ENCODE peak calls at places on chromosomes 16 and 17, in four cellular contexts. O is HepG2, Z is stomach, J is uterus. K is an unnamed sample. For H3K4me1, the result is how much of the 10 kb centered on the place peaks cover.

GRCh38 chr16:84806256-84806889 is 13.4 kb upstream of the CRISPLD2 start:
- DNase-seq in O (no peak), Z (peak), J (no peak), K (no peak)

GRCh38 chr17:28948873-28949184 is 2.5 kb downstream of the PHF12 start:
- DNase-seq in O (no peak), Z (no peak), J (peak), K (no peak)

GRCh38 chr17:55487727-55488436 is 23.4 kb downstream of the SMIM36 start:
- DNase-seq in O (peak), Z (no peak), J (no peak), K (no peak)

GRCh38 chr17:32820440-32820839 is 56.5 kb downstream of the MYO1D start:
- DNase-seq in O (no peak), Z (no peak), J (no peak), K (no peak)

GRCh38 chr16:70410736-70411135 is 28.2 kb downstream of the ST3GAL2 start:
- DNase-seq in O (no peak), Z (peak), J (no peak), K (no peak)

GRCh38 chr16:73329363-73330306 is 281.7 kb upstream of the ZFHX3 start:
- DNase-seq in O (peak), Z (no peak), J (no peak), K (no peak)

GRCh38 chr17:11241611-11242226 is 706 bp downstream of the SHISA6 start:
- DNase-seq in O (no peak), Z (peak), J (no peak), K (no peak)

GRCh38 chr16:2987854-2988253 is 7.6 kb upstream of the PKMYT1 start:
- DNase-seq in O (no peak), Z (no peak), J (no peak), K (no peak)

GRCh38 chr16:23148166-23148512 is 1.1 kb downstream of the USP31 start:
- DNase-seq in O (no peak), Z (no peak), J (no peak), K (no peak)

GRCh38 chr16:84832488-84833141 is 12.8 kb downstream of the CRISPLD2 start:
- DNase-seq in O (no peak), Z (peak), J (peak), K (peak)

GRCh38 chr16:21104124-21104860 is 46.4 kb downstream of the DNAH3 start:
- DNase-seq in O (no peak), Z (no peak), J (no peak), K (no peak)

GRCh38 chr16:22307838-22308237 is 10.6 kb downstream of the POLR3E start:
- DNase-seq in O (no peak), Z (no peak), J (no peak), K (no peak)

GRCh38 chr17:82772026-82772425 is 20.2 kb downstream of the TBCD start:
- DNase-seq in O (peak), Z (peak), J (no peak), K (no peak)

GRCh38 chr16:4085405-4085970 is 30.8 kb downstream of the ADCY9 start:
- DNase-seq in O (no peak), Z (no peak), J (no peak), K (no peak)

GRCh38 chr17:2138318-2138717 is 83.4 kb downstream of the HIC1 start:
- DNase-seq in O (no peak), Z (no peak), J (no peak), K (peak)

GRCh38 chr16:56294599-56294998 is 103.3 kb downstream of the GNAO1 start:
- DNase-seq in O (no peak), Z (no peak), J (no peak), K (no peak)

GRCh38 chr16:87143661-87144121 is 173.5 kb downstream of the C16orf95 start:
- DNase-seq in O (no peak), Z (no peak), J (no peak), K (no peak)

GRCh38 chr17:27879987-27880608 is 13.1 kb downstream of the LYRM9 start:
- DNase-seq in O (peak), Z (peak), J (peak), K (peak)

GRCh38 chr16:2474877-2475412 is at the start of gene TBC1D24:
- DNase-seq in O (peak), Z (peak), J (peak), K (peak)

GRCh38 chr17:60110586-60110985 is 31.9 kb upstream of the HEATR6 start:
- DNase-seq in O (no peak), Z (no peak), J (no peak), K (no peak)

GRCh38 chr17:60108712-60109111 is 30.0 kb upstream of the HEATR6 start:
- DNase-seq in O (no peak), Z (no peak), J (no peak), K (no peak)

GRCh38 chr17:60107526-60108257 is 29.0 kb upstream of the HEATR6 start:
- DNase-seq in O (no peak), Z (no peak), J (no peak), K (no peak)

GRCh38 chr17:60106377-60107059 is 27.8 kb upstream of the HEATR6 start:
- DNase-seq in O (no peak), Z (no peak), J (no peak), K (no peak)

DNA sequence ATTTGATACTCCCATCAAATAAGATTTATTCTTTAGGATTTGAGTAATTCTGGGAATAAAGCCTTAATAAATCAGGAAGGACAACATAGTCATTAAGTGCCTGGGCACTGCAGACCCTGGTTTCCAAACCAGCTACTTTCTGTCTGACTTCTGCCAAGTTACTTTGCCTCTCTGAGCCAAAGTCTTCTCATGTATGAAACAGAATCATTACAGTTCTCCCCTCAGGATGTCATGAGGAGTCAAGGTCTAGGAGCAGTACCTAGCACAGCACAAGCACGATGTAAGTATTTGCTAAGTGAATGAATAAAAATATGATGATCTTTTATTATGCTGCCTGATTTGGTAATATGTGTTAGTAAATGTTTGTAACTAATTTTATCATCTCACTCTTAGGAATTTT is 30.4 kb upstream of the HEATR6 start:
- DNase-seq in O (no peak), Z (no peak), J (no peak), K (no peak)
- TF ChIP-seq POLR2A in O (no peak), Z (no peak), J (no peak), K (no peak)

GRCh38 chr16:14586637-14587036 is 43.4 kb downstream of the PARN start:
- DNase-seq in O (no peak), Z (no peak), J (no peak), K (no peak)
- H3K4me1 ChIP-seq in O (under half), Z (under half), J (under half), K (under half)

GRCh38 chr17:78996781-78997201 is 12.8 kb downstream of the CANT1 start:
- DNase-seq in O (no peak), Z (no peak), J (peak), K (no peak)
- H3K27ac ChIP-seq in O (no peak), Z (peak), J (no peak), K (peak)

GRCh38 chr16:726438-727290 is at the start of the genes CCDC78 and HAGHL:
- DNase-seq in O (no peak), Z (peak), J (no peak), K (peak)

GRCh38 chr16:728131-728889 is 1.4 kb downstream of the HAGHL start:
- DNase-seq in O (no peak), Z (peak), J (no peak), K (peak)

GRCh38 chr16:726188-726437 is 130 bp downstream of the CCDC78 start:
- DNase-seq in O (no peak), Z (no peak), J (no peak), K (no peak)

GRCh38 chr16:728890-729744 is 2.2 kb downstream of the HAGHL start:
- DNase-seq in O (no peak), Z (no peak), J (no peak), K (no peak)

DNA sequence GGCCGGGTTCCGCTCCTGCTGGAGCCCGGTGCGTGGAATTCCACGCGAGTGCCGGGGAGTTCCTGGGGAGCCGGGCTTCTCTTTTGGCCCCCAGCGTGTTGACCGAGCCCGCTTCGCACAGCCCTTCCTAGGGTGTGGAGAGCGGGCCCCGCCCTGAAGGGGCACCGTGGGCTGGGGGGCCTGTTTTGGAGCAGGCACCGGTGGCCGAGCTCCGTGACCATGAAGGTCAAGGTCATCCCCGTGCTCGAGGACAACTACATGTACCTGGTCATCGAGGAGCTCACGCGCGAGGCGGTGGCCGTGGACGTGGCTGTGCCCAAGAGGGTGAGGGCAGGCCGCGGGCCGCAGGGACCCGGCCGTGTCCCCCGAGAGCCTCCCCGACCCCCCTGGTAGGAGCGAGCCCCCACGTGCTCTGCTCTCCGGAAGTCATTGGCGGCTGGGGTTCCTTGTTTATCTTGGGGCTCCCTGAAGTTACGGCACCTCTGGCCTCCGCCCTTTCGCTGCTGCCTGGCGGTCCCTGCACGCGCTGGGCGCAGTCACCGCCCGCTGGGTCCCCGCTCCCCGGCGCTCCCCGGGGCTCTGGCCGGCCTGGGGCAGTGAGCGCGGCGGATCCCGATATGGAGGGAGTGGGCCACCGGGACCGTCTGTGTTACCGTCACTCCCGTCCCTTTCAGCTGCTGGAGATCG is 528 bp downstream of the HAGHL start:
- DNase-seq in O (no peak), Z (no peak), J (no peak), K (no peak)
- TF ChIP-seq POLR2A in O (no peak), Z (no peak), J (no peak), K (no peak)

DNA sequence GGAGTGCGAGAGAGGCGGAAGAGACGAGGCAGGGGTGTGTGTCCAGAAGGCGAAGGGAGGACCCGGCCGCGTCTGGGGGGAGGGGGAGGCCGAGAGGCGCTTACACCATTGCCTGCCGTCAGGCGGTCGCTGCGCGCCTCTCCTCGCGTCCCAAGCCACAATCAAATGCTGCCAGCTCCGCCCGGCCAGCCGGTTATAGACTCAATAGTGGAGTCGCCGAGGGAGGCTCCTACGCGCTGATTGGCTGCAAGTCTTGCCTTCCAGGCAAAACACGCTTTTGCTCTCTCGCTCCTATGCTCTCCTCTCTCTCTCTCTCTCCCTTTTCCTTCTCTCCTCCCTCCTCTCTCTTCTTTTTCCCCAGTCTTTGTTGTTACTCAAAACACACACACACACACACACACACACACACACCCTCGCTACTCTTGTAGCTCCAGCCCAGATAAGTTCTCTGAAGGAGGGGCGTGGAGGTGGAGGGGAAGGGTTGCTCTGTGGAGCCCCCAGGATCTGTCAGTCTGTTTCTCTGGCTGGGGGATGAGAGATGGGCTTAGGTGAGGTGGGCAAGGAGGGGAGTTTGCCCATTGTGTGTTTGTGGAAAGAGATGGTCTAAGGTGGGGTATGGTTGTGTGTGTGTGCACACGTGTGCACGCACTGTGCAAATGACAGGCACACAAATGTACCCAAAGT is at the start of gene DLX3:
- DNase-seq in O (no peak), Z (peak), J (peak), K (peak)
- H3K4me1 ChIP-seq in O (under half), Z (under half), J (under half), K (under half)

DNA sequence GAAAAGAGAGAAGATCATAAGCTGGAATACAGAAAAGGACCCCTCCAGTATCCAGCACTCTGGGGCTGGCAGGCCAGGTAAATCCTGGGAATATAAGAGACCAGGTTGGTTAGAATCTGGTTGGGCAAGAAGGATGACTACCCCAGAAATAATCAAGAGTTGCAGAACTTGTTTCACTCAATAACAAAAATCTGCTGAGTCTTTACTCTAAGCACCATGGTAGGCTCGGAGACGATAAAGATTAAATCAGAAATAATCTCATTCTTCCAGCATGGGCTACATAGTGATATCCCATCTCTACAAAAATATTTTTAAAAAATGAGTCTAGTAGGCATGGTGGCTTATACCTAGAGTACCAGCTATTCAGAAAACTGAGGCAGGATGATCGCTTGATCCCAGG is 138.0 kb upstream of the KCNJ16 start:
- DNase-seq in O (no peak), Z (no peak), J (no peak), K (no peak)
- H3K27ac ChIP-seq in O (no peak), Z (no peak), J (no peak), K (no peak)

GRCh38 chr17:7833011-7833794 is 814 bp upstream of the KDM6B start:
- DNase-seq in O (no peak), Z (no peak), J (peak), K (no peak)
- TF ChIP-seq POLR2A in O (no peak), Z (no peak), J (no peak), K (no peak)

DNA sequence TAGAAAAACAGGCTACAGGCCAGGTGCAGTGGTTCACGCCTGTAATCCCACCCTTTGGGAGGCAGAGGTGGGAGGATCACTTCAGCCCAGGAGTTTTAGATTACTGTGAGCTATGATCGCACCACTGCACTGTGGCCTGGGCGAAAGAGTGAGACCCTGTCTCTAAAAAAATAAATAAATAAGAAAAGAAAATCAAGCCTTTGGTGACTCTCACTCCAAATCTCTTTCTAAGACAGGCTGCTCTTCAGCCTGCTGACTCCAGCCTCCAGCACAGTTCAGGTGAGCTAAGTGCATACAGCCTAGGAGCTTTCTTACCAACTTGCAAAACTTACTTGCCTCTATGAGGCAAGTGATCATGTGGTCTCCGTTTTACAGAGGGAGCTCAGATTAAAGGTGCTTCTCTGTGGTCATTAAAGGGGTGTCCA is 1.1 kb downstream of the ABCC3 start:
- DNase-seq in O (no peak), Z (no peak), J (no peak), K (no peak)
- H3K4me1 ChIP-seq in O (half or more), Z (half or more), J (under half), K (under half)

DNA sequence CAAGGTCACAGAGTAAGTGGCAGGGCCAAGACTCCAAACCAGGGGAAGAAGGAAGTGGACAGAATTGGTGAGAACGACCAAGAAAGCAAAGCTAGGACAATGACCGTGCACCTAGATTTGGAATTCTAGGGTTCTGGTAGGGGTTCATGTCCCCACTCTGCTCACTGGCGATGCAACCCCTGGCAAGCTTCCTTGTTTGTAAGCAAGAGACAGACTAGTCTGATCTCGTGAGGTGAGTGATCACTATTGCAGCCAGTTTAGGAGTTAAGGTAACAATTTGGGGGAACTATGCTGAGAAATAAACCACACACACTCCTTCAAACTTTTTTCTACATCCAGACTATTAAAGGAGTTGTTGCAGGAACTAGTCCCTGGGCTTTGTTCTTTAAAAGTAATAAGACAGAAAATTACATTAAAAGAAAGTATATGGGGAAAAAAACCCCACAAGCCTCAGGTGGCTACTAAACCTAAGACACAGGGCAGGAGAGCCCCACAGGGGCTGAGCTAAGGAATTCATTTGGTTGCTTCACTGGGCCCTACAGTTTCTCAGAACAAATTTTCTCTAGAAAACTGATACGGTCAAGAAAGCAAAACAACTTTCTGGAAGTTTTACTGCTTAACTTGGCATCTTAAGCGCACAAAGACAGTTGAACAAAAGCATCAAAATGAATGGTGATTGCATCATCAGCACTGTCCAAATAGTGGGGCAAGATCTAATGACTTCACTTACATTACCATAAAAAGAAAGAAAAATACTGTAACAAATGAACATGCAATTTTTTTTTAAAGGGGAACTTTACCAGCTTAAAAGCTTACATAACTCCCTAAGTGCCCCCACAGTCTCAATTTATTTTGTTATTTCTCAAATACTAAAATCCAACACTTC is 47.8 kb downstream of the XPO6 start:
- DNase-seq in O (peak), Z (no peak), J (no peak), K (no peak)
- H3K27ac ChIP-seq in O (no peak), Z (peak), J (peak), K (peak)

GRCh38 chr17:35245196-35245486 is 2.3 kb downstream of the SLFN5 start:
- DNase-seq in O (no peak), Z (no peak), J (no peak), K (no peak)

GRCh38 chr17:35242158-35242804 is 591 bp upstream of the SLFN5 start:
- DNase-seq in O (peak), Z (peak), J (peak), K (peak)

GRCh38 chr17:35242805-35243458 is at the start of gene SLFN5:
- DNase-seq in O (peak), Z (peak), J (peak), K (peak)

GRCh38 chr17:35244345-35245195 is 1.7 kb downstream of the SLFN5 start:
- DNase-seq in O (peak), Z (peak), J (peak), K (peak)

GRCh38 chr17:35243459-35244204 is 760 bp downstream of the SLFN5 start:
- DNase-seq in O (no peak), Z (peak), J (peak), K (peak)
- TF ChIP-seq POLR2A in O (no peak), Z (no peak), J (peak), K (no peak)

K was measured in Peyer's patch.